ENCODE peak calls at places on chromosomes 13 and 19, in ten cellular contexts. F is endodermal cell; G is body of pancreas; Y is GM06990; T is CD4-positive, CD25-positive, alpha-beta regulatory T cell; O is PC-3; P is SK-N-SH; K is breast epithelium; N is GM23338; E is aorta. H is an unnamed sample.
A peak's percentile ranks its signal among the peaks of the same experiment; 100 is the strongest.

GRCh38 chr13:110942248-110942981 is 27.5 kb upstream of the ANKRD10 start:
- DNase-seq in Y (peak; percentile 41), K (no peak), N (no peak), T (no peak), O (no peak), P (no peak), F (no peak), E (no peak), G (no peak), H (no peak)

GRCh38 chr19:48330012-48330681 is 4.8 kb downstream of the EMP3 start:
- DNase-seq in O (no peak), N (peak; percentile 95), E (peak; percentile 83), P (peak; percentile 91), Y (peak; percentile 91), F (peak; percentile 94), G (peak; percentile 87), T (peak; percentile 90), K (peak; percentile 91), H (peak; percentile 94)

GRCh38 chr19:44796701-44797115 is 12.2 kb upstream of the BCAM start:
- DNase-seq in G (peak; percentile 76), E (no peak), O (peak; percentile 73), N (peak; percentile 73), Y (no peak), K (peak; percentile 79), P (no peak), F (peak; percentile 85), T (no peak), H (peak; percentile 77)

GRCh38 chr19:16891696-16892382 is 3.0 kb downstream of the F2RL3 start:
- DNase-seq in N (no peak), K (no peak), Y (no peak), O (no peak), T (no peak), E (no peak), G (no peak), P (no peak), F (no peak), H (no peak)

GRCh38 chr13:111184685-111185401 is 69.7 kb downstream of the ARHGEF7 start:
- DNase-seq in T (peak; percentile 53), N (no peak), Y (peak; percentile 82), F (no peak), K (no peak), P (no peak), E (peak; percentile 57), G (no peak), O (no peak), H (no peak)

GRCh38 chr13:71290963-71291937 is 575.8 kb downstream of the DACH1 start:
- DNase-seq in O (peak; percentile 71), K (no peak), E (peak; percentile 41), Y (peak; percentile 29), F (no peak), N (no peak), P (no peak), G (peak; percentile 58), T (peak; percentile 67), H (no peak)

GRCh38 chr13:60509601-60510386 is 112.8 kb downstream of the TDRD3 start:
- DNase-seq in G (no peak), K (no peak), T (no peak), F (no peak), E (no peak), N (no peak), O (peak; percentile 5), Y (no peak), P (no peak), H (no peak)

GRCh38 chr19:39046037-39046821 is 13.9 kb upstream of the FBXO27 start:
- DNase-seq in E (no peak), T (no peak), O (peak; percentile 20), N (peak; percentile 41), G (no peak), P (no peak), Y (no peak), K (no peak), F (peak; percentile 64), H (no peak)

GRCh38 chr13:29922896-29923295 is 72.5 kb upstream of the UBL3 start:
- DNase-seq in T (no peak), P (no peak), O (peak; percentile 72), N (no peak), G (no peak), E (no peak), K (no peak), F (no peak), Y (no peak), H (no peak)

GRCh38 chr13:29924951-29925350 is 74.5 kb upstream of the UBL3 start:
- DNase-seq in G (peak; percentile 57), P (no peak), N (no peak), T (no peak), K (no peak), O (no peak), F (no peak), E (no peak), Y (no peak), H (no peak)

GRCh38 chr13:29922281-29922821 is 71.9 kb upstream of the UBL3 start:
- DNase-seq in E (no peak), O (peak; percentile 66), K (no peak), T (no peak), Y (no peak), G (no peak), F (no peak), N (no peak), P (no peak), H (no peak)

GRCh38 chr13:29924482-29924884 is 74.1 kb upstream of the UBL3 start:
- DNase-seq in K (no peak), P (no peak), G (peak; percentile 23), T (no peak), E (no peak), O (peak; percentile 76), F (no peak), N (no peak), Y (no peak), H (peak; percentile 35)

DNA sequence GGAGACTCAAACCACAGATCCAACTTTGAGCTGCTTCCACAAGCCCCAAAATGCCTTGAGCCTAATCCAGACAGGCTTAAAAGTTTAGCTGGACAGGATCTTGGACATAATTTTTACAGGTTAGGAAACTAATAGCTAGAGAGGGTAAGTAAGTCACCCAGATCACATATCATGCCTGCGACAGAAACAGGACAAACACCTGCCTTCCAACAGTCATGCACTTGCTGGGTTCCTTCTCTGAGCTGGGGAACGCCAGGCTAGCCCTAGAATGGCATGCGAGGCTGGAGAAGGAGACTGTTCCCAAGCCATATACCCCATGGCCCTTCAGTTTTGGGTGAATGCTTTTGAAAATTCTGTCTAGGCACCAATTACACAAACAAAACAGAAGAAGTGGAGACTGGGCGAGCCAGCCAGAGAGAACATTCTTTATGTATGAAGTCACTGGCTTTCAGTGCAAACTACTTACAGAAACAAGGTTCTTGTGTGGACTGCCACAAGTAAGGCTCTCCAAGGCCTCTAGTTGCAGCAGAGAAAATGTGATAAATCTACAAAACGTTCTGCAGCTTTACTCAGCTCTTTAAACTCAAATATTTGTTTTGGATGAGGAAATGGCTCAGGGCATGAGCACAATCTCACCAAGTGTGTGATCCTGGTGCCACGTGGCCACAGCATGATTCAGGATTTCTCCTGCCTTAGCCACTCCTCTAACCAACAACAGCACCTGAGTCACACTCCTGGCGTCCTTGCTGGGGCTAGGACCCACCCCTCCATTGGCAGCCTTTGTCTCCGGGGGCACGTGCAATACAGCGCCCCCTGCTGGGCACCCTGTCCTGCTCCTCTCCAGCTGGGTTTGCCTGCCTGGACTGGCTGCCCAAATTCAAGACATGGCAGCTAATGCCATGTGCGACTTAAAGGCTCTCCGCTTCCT is 73.4 kb upstream of the UBL3 start:
- DNase-seq in E (peak; percentile 93), P (peak; percentile 38), G (peak; percentile 97), N (peak; percentile 87), O (peak; percentile 97), K (peak; percentile 80), T (peak; percentile 11), F (peak; percentile 93), Y (peak; percentile 41), H (peak; percentile 86)
- H3K4me3 ChIP-seq in E (no peak overlapping the region), P (no peak overlapping the region), G (no peak overlapping the region), N (no peak overlapping the region), O (peak overlapping the region; percentile 51), K (no peak overlapping the region), T (no peak overlapping the region), F (no peak overlapping the region), Y (no peak overlapping the region), H (no peak overlapping the region)

DNA sequence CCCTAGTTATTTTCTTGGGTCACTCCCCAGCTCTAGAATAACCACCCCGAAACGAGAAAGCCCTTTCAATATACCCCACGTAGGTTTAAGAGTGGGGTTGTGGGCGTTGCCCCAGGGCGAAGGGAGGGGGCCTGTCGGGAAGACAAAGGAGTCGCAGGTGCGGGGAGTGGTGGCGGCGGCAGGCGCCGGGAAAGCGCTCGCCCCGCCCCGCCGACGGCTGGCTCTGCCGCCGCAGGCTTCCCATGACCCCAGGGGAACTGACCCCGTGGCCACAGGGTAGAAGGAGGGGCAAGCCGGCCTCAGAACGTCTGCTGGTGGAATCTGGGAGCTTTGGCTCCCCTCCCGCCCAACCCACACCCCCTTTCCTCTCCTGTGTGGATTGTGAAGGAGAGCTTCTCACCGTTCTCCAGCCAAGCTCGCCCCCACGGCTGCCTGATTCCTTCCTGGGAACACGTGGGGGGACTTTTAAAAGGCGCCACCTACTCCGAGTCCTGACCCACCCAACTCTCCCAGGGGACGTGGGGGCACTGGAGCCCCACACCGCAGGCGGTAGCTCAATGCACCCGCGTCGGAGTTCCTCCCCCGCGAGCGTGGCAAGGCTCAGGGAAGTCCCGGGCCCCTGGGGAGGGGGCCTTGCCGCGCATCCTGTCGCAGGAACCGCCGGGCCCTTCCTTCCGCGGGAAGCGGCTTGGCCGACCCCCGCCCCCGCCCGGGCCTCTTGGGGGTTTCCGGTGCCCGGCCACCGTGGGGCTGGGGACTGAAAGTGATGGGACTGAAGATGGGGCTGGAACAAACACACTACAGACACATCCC is 5.5 kb downstream of the IER2 start:
- DNase-seq in O (peak; percentile 81), T (peak; percentile 72), Y (peak; percentile 91), G (peak; percentile 88), P (peak; percentile 63), K (peak; percentile 82), E (peak; percentile 89), F (peak; percentile 94), N (peak; percentile 93), H (peak; percentile 97)
- H3K27me3 ChIP-seq in O (no peaks in the 10 kb centered on the region), T (no peaks in the 10 kb centered on the region), Y (no peaks in the 10 kb centered on the region), G (no peaks in the 10 kb centered on the region), P (no peaks in the 10 kb centered on the region), K (no peaks in the 10 kb centered on the region), E (peaks cover 3% of the 10 kb centered on the region), F (no peaks in the 10 kb centered on the region), N (no peaks in the 10 kb centered on the region), H (no peaks in the 10 kb centered on the region)

DNA sequence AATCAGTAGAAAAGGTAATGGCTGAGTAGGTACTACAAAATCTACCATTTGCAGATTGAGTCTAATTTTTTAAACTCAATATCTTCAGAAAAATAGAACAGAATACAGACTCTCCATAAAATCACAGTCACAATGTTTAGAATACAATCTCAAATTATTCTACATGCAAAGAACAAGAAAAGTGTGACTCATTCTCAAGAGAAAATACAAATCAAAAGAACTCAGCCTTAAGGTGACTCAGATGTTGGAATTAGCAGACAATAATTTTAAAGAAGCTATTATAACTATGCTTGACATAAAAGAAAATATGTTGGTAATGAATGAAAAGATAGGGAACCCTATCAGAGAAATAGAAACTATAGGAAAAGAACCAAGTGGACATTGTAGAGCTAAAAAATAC is 78.9 kb downstream of the RXFP2 start:
- DNase-seq in N (no peak), K (no peak), Y (no peak), O (no peak), T (no peak), F (no peak), P (no peak), G (no peak), E (no peak), H (no peak)
- H3K36me3 ChIP-seq in N (no peaks in the 10 kb centered on the region), K (no peaks in the 10 kb centered on the region), Y (no peaks in the 10 kb centered on the region), O (no peaks in the 10 kb centered on the region), T (no peaks in the 10 kb centered on the region), F (no peaks in the 10 kb centered on the region), P (no peaks in the 10 kb centered on the region), G (no peaks in the 10 kb centered on the region), E (no peaks in the 10 kb centered on the region), H (no peaks in the 10 kb centered on the region)

GRCh38 chr19:33781996-33782395 is 14.7 kb upstream of the KCTD15 start:
- DNase-seq in F (no peak), T (no peak), P (no peak), K (no peak), E (no peak), Y (no peak), G (no peak), O (peak; percentile 33), N (no peak), H (no peak)

GRCh38 chr19:33780746-33781145 is 15.9 kb upstream of the KCTD15 start:
- DNase-seq in P (no peak), F (no peak), E (no peak), K (no peak), Y (no peak), T (no peak), N (no peak), G (no peak), O (no peak), H (peak; percentile 51)

GRCh38 chr19:33779849-33780248 is 16.8 kb upstream of the KCTD15 start:
- DNase-seq in O (no peak), P (no peak), Y (no peak), G (no peak), F (no peak), K (no peak), E (no peak), T (no peak), N (no peak), H (no peak)

GRCh38 chr19:33780251-33780650 is 16.4 kb upstream of the KCTD15 start:
- DNase-seq in O (no peak), K (no peak), G (no peak), E (no peak), Y (no peak), P (no peak), F (no peak), N (no peak), T (no peak), H (no peak)

DNA sequence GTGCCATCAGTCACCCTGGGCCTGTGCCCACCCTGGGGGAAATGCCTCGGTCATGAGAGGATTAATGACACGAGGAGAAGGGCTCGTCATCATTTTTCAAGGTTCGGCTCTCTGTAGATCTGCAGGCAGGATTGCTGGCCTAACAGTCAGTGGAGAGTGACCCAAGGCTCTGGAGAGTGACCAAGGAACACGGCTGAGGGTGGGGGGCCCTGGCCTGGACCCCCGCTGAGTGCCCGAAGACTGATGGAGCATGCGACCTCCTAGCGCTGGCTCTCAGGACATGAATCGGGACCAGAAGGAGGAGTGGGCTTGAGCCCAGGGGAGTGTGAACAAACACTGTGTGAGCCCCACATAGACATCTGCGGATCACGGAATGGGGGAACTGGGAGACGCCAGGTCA is 15.1 kb upstream of the KCTD15 start:
- DNase-seq in T (no peak), F (no peak), O (no peak), K (no peak), Y (no peak), G (no peak), E (no peak), N (no peak), P (no peak), H (no peak)
- H3K4me3 ChIP-seq in T (no peak overlapping the region), F (no peak overlapping the region), O (no peak overlapping the region), K (no peak overlapping the region), Y (no peak overlapping the region), G (no peak overlapping the region), E (no peak overlapping the region), N (no peak overlapping the region), P (no peak overlapping the region), H (no peak overlapping the region)

H was measured in H7.